ENCODE peak calls at places on chromosomes 4 and X, in six cellular contexts. One of them, this sample, is unnamed.

GRCh38 chr4:24260922-24261581 is 323.3 kb downstream of the DHX15 start:
- ATAC-seq in pancreas: no peak
- ATAC-seq in right lobe of liver: no peak
- ATAC-seq in HCT116: no peak
- ATAC-seq in aorta: no peak
- ATAC-seq in body of pancreas: no peak
- ATAC-seq in this sample: no peak

GRCh38 chr4:146381263-146381872 is 140.4 kb downstream of the SLC10A7 start:
- ATAC-seq in HCT116: no peak
- ATAC-seq in right lobe of liver: no peak
- ATAC-seq in aorta: no peak
- ATAC-seq in pancreas: no peak
- ATAC-seq in body of pancreas: no peak
- ATAC-seq in this sample: no peak

GRCh38 chr4:185642907-185643306 is 107.6 kb upstream of the PDLIM3 start:
- ATAC-seq in HCT116: no peak
- ATAC-seq in pancreas: no peak
- ATAC-seq in right lobe of liver: no peak
- ATAC-seq in aorta: no peak
- ATAC-seq in body of pancreas: no peak
- ATAC-seq in this sample: peak; percentile 34

GRCh38 chr4:11470709-11471441 is 42.2 kb upstream of the HS3ST1 start:
- ATAC-seq in pancreas: no peak
- ATAC-seq in body of pancreas: no peak
- ATAC-seq in HCT116: no peak
- ATAC-seq in right lobe of liver: no peak
- ATAC-seq in aorta: no peak
- ATAC-seq in this sample: no peak

GRCh38 chr4:3009422-3009821 is 46.1 kb downstream of the GRK4 start:
- ATAC-seq in HCT116: peak; percentile 89
- ATAC-seq in right lobe of liver: peak; percentile 48
- ATAC-seq in body of pancreas: peak; percentile 27
- ATAC-seq in aorta: no peak
- ATAC-seq in pancreas: no peak
- ATAC-seq in this sample: no peak

GRCh38 chr4:8577046-8577445 is 3.1 kb upstream of the GPR78 start:
- ATAC-seq in pancreas: no peak
- ATAC-seq in aorta: no peak
- ATAC-seq in right lobe of liver: no peak
- ATAC-seq in HCT116: no peak
- ATAC-seq in body of pancreas: no peak
- ATAC-seq in this sample: no peak

GRCh38 chrX:40066700-40067099 is 31.1 kb downstream of the BCOR start:
- ATAC-seq in body of pancreas: no peak
- ATAC-seq in HCT116: no peak
- ATAC-seq in right lobe of liver: no peak
- ATAC-seq in aorta: no peak
- ATAC-seq in pancreas: no peak
- ATAC-seq in this sample: no peak

GRCh38 chr4:183124865-183125264 is 25.8 kb downstream of the WWC2 start:
- ATAC-seq in pancreas: no peak
- ATAC-seq in aorta: no peak
- ATAC-seq in body of pancreas: no peak
- ATAC-seq in right lobe of liver: no peak
- ATAC-seq in HCT116: no peak
- ATAC-seq in this sample: no peak

DNA sequence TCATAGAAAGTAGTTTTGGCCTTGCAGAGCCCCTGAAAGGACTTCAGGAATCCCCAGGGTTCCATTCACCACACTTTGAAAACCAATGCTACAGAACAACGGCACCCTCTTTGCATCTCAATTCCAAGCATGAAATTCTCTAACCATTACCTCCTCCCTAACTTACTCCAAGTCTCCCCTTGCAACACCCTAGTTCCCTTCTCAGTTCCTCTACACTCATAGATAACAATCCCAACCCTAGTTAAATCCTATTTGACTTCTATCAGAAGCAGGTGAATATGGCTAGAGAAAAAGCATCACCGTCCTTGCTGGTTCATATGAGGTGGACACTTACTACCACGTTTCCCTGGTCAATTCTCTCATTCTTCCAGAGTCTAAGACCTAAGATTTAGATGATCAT is 2.4 kb downstream of the RCHY1 start:
- ATAC-seq in aorta: no peak
- ATAC-seq in HCT116: no peak
- ATAC-seq in body of pancreas: no peak
- ATAC-seq in pancreas: no peak
- ATAC-seq in right lobe of liver: no peak
- ATAC-seq in this sample: no peak
- H3K4me1 ChIP-seq in aorta: peaks cover 9% of the 10 kb centered on the region
- H3K4me1 ChIP-seq in HCT116: peaks cover 8% of the 10 kb centered on the region
- H3K4me1 ChIP-seq in body of pancreas: peaks cover 26% of the 10 kb centered on the region
- H3K4me1 ChIP-seq in pancreas: peaks cover 35% of the 10 kb centered on the region
- H3K4me1 ChIP-seq in right lobe of liver: peaks cover 29% of the 10 kb centered on the region
- H3K4me1 ChIP-seq in this sample: peaks cover 62% of the 10 kb centered on the region

DNA sequence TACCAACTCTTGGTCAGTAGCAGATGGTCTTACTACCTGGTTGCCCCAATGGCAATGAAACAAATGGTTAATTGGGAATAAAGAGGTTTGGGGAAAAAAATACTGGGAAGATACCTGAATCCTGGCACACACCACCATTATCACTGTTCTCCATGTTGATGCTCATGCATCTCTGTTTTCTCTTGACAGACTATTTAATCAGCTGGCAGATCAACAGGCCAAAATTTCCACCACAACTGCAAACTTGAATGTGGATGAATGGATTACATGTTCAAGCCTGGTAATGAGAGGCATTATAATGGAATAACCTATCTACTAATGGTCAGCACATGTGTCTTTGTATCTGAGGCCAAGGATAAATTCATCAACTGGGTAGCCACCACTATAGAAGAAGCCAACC is 45.7 kb downstream of the ZNF721 start:
- ATAC-seq in aorta: no peak
- ATAC-seq in right lobe of liver: no peak
- ATAC-seq in pancreas: no peak
- ATAC-seq in body of pancreas: no peak
- ATAC-seq in HCT116: no peak
- ATAC-seq in this sample: no peak
- H3K9me3 ChIP-seq in aorta: peaks cover 39% of the 10 kb centered on the region
- H3K9me3 ChIP-seq in right lobe of liver: no peaks in the 10 kb centered on the region
- H3K9me3 ChIP-seq in pancreas: no peaks in the 10 kb centered on the region
- H3K9me3 ChIP-seq in body of pancreas: no peaks in the 10 kb centered on the region
- H3K9me3 ChIP-seq in HCT116: peaks cover 53% of the 10 kb centered on the region
- H3K9me3 ChIP-seq in this sample: peaks cover 100% of the 10 kb centered on the region

GRCh38 chr4:143357161-143357845 is 20.6 kb downstream of the GAB1 start:
- ATAC-seq in HCT116: no peak
- ATAC-seq in pancreas: no peak
- ATAC-seq in body of pancreas: no peak
- ATAC-seq in aorta: no peak
- ATAC-seq in right lobe of liver: no peak
- ATAC-seq in this sample: no peak
- H3K4me1 ChIP-seq in HCT116: no peaks in the 10 kb centered on the region
- H3K4me1 ChIP-seq in pancreas: peaks cover 72% of the 10 kb centered on the region
- H3K4me1 ChIP-seq in body of pancreas: peaks cover 57% of the 10 kb centered on the region
- H3K4me1 ChIP-seq in aorta: peaks cover 29% of the 10 kb centered on the region
- H3K4me1 ChIP-seq in right lobe of liver: peaks cover 9% of the 10 kb centered on the region
- H3K4me1 ChIP-seq in this sample: peaks cover 100% of the 10 kb centered on the region

GRCh38 chrX:44935172-44935571 is 62.2 kb downstream of the KDM6A start:
- ATAC-seq in right lobe of liver: no peak
- ATAC-seq in pancreas: no peak
- ATAC-seq in aorta: no peak
- ATAC-seq in HCT116: no peak
- ATAC-seq in body of pancreas: no peak
- ATAC-seq in this sample: no peak
- H3K9me3 ChIP-seq in right lobe of liver: no peaks in the 10 kb centered on the region
- H3K9me3 ChIP-seq in pancreas: no peaks in the 10 kb centered on the region
- H3K9me3 ChIP-seq in aorta: no peaks in the 10 kb centered on the region
- H3K9me3 ChIP-seq in HCT116: no peaks in the 10 kb centered on the region
- H3K9me3 ChIP-seq in body of pancreas: no peaks in the 10 kb centered on the region
- H3K9me3 ChIP-seq in this sample: no peaks in the 10 kb centered on the region

GRCh38 chrX:107714196-107714811 is 61.3 kb downstream of the TSC22D3 start:
- ATAC-seq in body of pancreas: no peak
- ATAC-seq in aorta: no peak
- ATAC-seq in pancreas: no peak
- ATAC-seq in HCT116: no peak
- ATAC-seq in right lobe of liver: no peak
- ATAC-seq in this sample: no peak
- H3K4me1 ChIP-seq in body of pancreas: peaks cover 68% of the 10 kb centered on the region
- H3K4me1 ChIP-seq in aorta: no peaks in the 10 kb centered on the region
- H3K4me1 ChIP-seq in pancreas: peaks cover 17% of the 10 kb centered on the region
- H3K4me1 ChIP-seq in HCT116: peaks cover 19% of the 10 kb centered on the region
- H3K4me1 ChIP-seq in right lobe of liver: peaks cover 17% of the 10 kb centered on the region
- H3K4me1 ChIP-seq in this sample: peaks cover 3% of the 10 kb centered on the region

GRCh38 chrX:67892391-67892790 is 348.6 kb downstream of the AR start:
- ATAC-seq in HCT116: no peak
- ATAC-seq in pancreas: no peak
- ATAC-seq in aorta: no peak
- ATAC-seq in right lobe of liver: no peak
- ATAC-seq in body of pancreas: no peak
- ATAC-seq in this sample: no peak
- H3K9me3 ChIP-seq in HCT116: no peaks in the 10 kb centered on the region
- H3K9me3 ChIP-seq in pancreas: no peaks in the 10 kb centered on the region
- H3K9me3 ChIP-seq in aorta: peaks cover 1% of the 10 kb centered on the region
- H3K9me3 ChIP-seq in right lobe of liver: no peaks in the 10 kb centered on the region
- H3K9me3 ChIP-seq in body of pancreas: no peaks in the 10 kb centered on the region
- H3K9me3 ChIP-seq in this sample: no peaks in the 10 kb centered on the region

DNA sequence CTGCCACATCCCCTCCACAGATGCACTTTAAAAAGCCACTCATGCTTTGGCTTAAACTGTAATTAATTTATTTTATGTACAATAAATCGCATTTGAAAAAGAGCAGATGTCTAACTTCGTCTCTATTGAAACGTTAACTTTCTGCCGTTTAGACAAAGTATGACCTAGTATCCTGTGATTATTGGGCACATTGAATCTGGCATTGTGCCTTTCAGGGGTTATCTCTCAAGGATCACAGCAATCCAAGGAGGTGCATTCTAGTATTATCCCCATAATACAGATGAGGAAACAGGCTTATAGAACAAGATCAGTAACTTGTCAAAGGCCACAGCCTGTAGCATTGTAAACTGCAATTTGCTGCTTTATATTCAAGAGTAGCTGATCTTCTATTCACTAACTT is 4.6 kb downstream of the RASL11B start:
- ATAC-seq in body of pancreas: no peak
- ATAC-seq in aorta: no peak
- ATAC-seq in right lobe of liver: no peak
- ATAC-seq in pancreas: no peak
- ATAC-seq in HCT116: no peak
- ATAC-seq in this sample: no peak
- H3K4me1 ChIP-seq in body of pancreas: peaks cover 16% of the 10 kb centered on the region
- H3K4me1 ChIP-seq in aorta: peaks cover 12% of the 10 kb centered on the region
- H3K4me1 ChIP-seq in right lobe of liver: peaks cover 14% of the 10 kb centered on the region
- H3K4me1 ChIP-seq in pancreas: no peaks in the 10 kb centered on the region
- H3K4me1 ChIP-seq in HCT116: no peaks in the 10 kb centered on the region
- H3K4me1 ChIP-seq in this sample: peaks cover 50% of the 10 kb centered on the region

GRCh38 chr4:161702287-161702686 is 461.5 kb downstream of the FSTL5 start:
- ATAC-seq in right lobe of liver: no peak
- ATAC-seq in aorta: no peak
- ATAC-seq in HCT116: no peak
- ATAC-seq in pancreas: no peak
- ATAC-seq in body of pancreas: no peak
- ATAC-seq in this sample: no peak

GRCh38 chr4:161696957-161697356 is 466.8 kb downstream of the FSTL5 start:
- ATAC-seq in aorta: no peak
- ATAC-seq in right lobe of liver: no peak
- ATAC-seq in HCT116: peak; percentile 32
- ATAC-seq in pancreas: no peak
- ATAC-seq in body of pancreas: no peak
- ATAC-seq in this sample: no peak
- H3K9me3 ChIP-seq in aorta: peaks cover 1% of the 10 kb centered on the region
- H3K9me3 ChIP-seq in right lobe of liver: no peaks in the 10 kb centered on the region
- H3K9me3 ChIP-seq in HCT116: no peaks in the 10 kb centered on the region
- H3K9me3 ChIP-seq in pancreas: no peaks in the 10 kb centered on the region
- H3K9me3 ChIP-seq in body of pancreas: no peaks in the 10 kb centered on the region
- H3K9me3 ChIP-seq in this sample: no peaks in the 10 kb centered on the region

DNA sequence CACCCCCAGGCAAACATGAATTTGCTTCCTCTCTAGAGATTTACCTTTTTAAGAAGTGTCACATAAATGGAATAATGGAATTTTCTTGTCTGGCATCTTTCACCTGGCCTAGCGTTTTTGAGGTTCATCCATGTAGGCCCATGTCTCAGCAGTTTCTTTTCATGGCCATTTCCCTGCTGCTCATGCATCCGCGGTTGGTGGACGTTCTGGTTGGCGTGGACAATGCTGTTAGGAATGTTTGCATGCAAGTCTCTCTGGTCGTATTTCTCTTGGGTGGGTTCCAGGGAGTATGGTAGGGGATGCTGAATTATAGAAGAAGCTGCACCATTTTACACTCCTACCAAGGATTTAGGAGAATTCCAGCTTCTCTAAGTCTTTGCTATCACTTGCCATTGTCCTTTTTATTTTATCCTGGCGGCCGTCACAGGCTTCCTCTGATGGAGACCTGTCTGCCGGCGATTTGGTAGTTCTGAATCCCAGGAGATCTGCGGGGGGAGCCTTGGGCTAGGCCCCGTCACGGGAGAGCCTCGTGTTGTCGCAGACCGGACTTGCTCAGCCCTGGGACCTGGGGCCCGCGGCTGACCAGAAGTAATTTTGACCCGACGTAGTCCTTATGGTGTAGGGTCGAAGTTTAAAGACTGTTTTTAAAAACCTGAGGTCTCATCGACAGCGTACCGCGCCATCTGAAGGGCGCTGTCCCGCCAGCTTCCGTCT is 56.9 kb upstream of the TADA2B start:
- ATAC-seq in right lobe of liver: peak; percentile 65
- ATAC-seq in aorta: peak; percentile 76
- ATAC-seq in body of pancreas: peak; percentile 25
- ATAC-seq in pancreas: peak; percentile 30
- ATAC-seq in HCT116: peak; percentile 28
- ATAC-seq in this sample: peak; percentile 43
- H3K4me1 ChIP-seq in right lobe of liver: peaks cover 36% of the 10 kb centered on the region
- H3K4me1 ChIP-seq in aorta: peaks cover 3% of the 10 kb centered on the region
- H3K4me1 ChIP-seq in body of pancreas: peaks cover 44% of the 10 kb centered on the region
- H3K4me1 ChIP-seq in pancreas: peaks cover 30% of the 10 kb centered on the region
- H3K4me1 ChIP-seq in HCT116: peaks cover 15% of the 10 kb centered on the region
- H3K4me1 ChIP-seq in this sample: peaks cover 67% of the 10 kb centered on the region